ENCODE peak calls at places on chromosome 4, in eight cellular contexts. One of them, this sample, is unnamed.

GRCh38 chr4:3305610-3306371 is 13.0 kb downstream of the RGS12 start:
- DNase-seq in SK-N-SH: no peak
- DNase-seq in HCT116: no peak
- DNase-seq in K562: peak; percentile 41
- DNase-seq in WTC11: peak; percentile 8
- DNase-seq in A549: no peak
- DNase-seq in GM12878: no peak
- DNase-seq in endothelial cell of umbilical vein: peak; percentile 95
- DNase-seq in this sample: peak; percentile 80

GRCh38 chr4:2867758-2868491 is 24.3 kb downstream of the ADD1 start:
- DNase-seq in endothelial cell of umbilical vein: peak; percentile 61
- DNase-seq in A549: no peak
- DNase-seq in GM12878: no peak
- DNase-seq in SK-N-SH: peak; percentile 58
- DNase-seq in HCT116: no peak
- DNase-seq in WTC11: no peak
- DNase-seq in K562: peak; percentile 64
- DNase-seq in this sample: no peak

GRCh38 chr4:169741569-169741968 is 16.2 kb downstream of the HPF1 start:
- DNase-seq in SK-N-SH: no peak
- DNase-seq in GM12878: no peak
- DNase-seq in endothelial cell of umbilical vein: no peak
- DNase-seq in WTC11: no peak
- DNase-seq in A549: no peak
- DNase-seq in HCT116: no peak
- DNase-seq in K562: no peak
- DNase-seq in this sample: peak; percentile 17

GRCh38 chr4:10581022-10581421 is 103.5 kb downstream of the CLNK start:
- DNase-seq in GM12878: no peak
- DNase-seq in K562: no peak
- DNase-seq in WTC11: no peak
- DNase-seq in SK-N-SH: no peak
- DNase-seq in A549: no peak
- DNase-seq in endothelial cell of umbilical vein: no peak
- DNase-seq in HCT116: no peak
- DNase-seq in this sample: no peak

GRCh38 chr4:139030614-139031235 is 15.1 kb downstream of the NOCT start:
- DNase-seq in K562: peak; percentile 56
- DNase-seq in endothelial cell of umbilical vein: peak; percentile 84
- DNase-seq in A549: peak; percentile 72
- DNase-seq in HCT116: peak; percentile 61
- DNase-seq in SK-N-SH: peak; percentile 67
- DNase-seq in GM12878: peak; percentile 61
- DNase-seq in WTC11: peak; percentile 75
- DNase-seq in this sample: peak; percentile 82

GRCh38 chr4:46804781-46805413 is 104.1 kb downstream of the COX7B2 start:
- DNase-seq in SK-N-SH: no peak
- DNase-seq in K562: no peak
- DNase-seq in A549: no peak
- DNase-seq in GM12878: no peak
- DNase-seq in endothelial cell of umbilical vein: no peak
- DNase-seq in HCT116: no peak
- DNase-seq in WTC11: no peak
- DNase-seq in this sample: no peak

GRCh38 chr4:88533937-88534750 is 10.6 kb upstream of the PYURF start:
- DNase-seq in HCT116: no peak
- DNase-seq in WTC11: no peak
- DNase-seq in K562: no peak
- DNase-seq in endothelial cell of umbilical vein: peak; percentile 83
- DNase-seq in SK-N-SH: no peak
- DNase-seq in A549: no peak
- DNase-seq in GM12878: no peak
- DNase-seq in this sample: no peak

GRCh38 chr4:170420255-170420693 is 330.5 kb upstream of the AADAT start:
- DNase-seq in endothelial cell of umbilical vein: no peak
- DNase-seq in GM12878: peak; percentile 62
- DNase-seq in HCT116: no peak
- DNase-seq in K562: no peak
- DNase-seq in WTC11: no peak
- DNase-seq in A549: no peak
- DNase-seq in SK-N-SH: no peak
- DNase-seq in this sample: peak; percentile 78

GRCh38 chr4:100880012-100880411 is 362.2 kb upstream of the EMCN start:
- DNase-seq in WTC11: no peak
- DNase-seq in GM12878: no peak
- DNase-seq in HCT116: no peak
- DNase-seq in K562: no peak
- DNase-seq in SK-N-SH: no peak
- DNase-seq in A549: no peak
- DNase-seq in endothelial cell of umbilical vein: peak; percentile 43
- DNase-seq in this sample: no peak

GRCh38 chr4:22237846-22238513 is 277.9 kb downstream of the ADGRA3 start:
- DNase-seq in A549: no peak
- DNase-seq in GM12878: no peak
- DNase-seq in endothelial cell of umbilical vein: no peak
- DNase-seq in K562: no peak
- DNase-seq in SK-N-SH: no peak
- DNase-seq in WTC11: no peak
- DNase-seq in HCT116: no peak
- DNase-seq in this sample: no peak

GRCh38 chr4:153151535-153152452 is 52.4 kb upstream of the TRIM2 start:
- DNase-seq in GM12878: no peak
- DNase-seq in HCT116: no peak
- DNase-seq in SK-N-SH: peak; percentile 39
- DNase-seq in endothelial cell of umbilical vein: peak; percentile 13
- DNase-seq in A549: peak; percentile 25
- DNase-seq in WTC11: peak; percentile 94
- DNase-seq in K562: peak; percentile 36
- DNase-seq in this sample: peak; percentile 71

GRCh38 chr4:121358473-121358872 is 22.3 kb downstream of the QRFPR start:
- DNase-seq in K562: no peak
- DNase-seq in A549: no peak
- DNase-seq in endothelial cell of umbilical vein: no peak
- DNase-seq in HCT116: peak; percentile 7
- DNase-seq in WTC11: no peak
- DNase-seq in SK-N-SH: no peak
- DNase-seq in GM12878: no peak
- DNase-seq in this sample: peak; percentile 78

GRCh38 chr4:140743194-140743931 is 12.8 kb downstream of the TBC1D9 start:
- DNase-seq in endothelial cell of umbilical vein: peak; percentile 59
- DNase-seq in K562: no peak
- DNase-seq in A549: peak; percentile 25
- DNase-seq in HCT116: no peak
- DNase-seq in GM12878: peak; percentile 58
- DNase-seq in WTC11: no peak
- DNase-seq in SK-N-SH: peak; percentile 12
- DNase-seq in this sample: no peak

GRCh38 chr4:41957634-41958033 is 22.4 kb downstream of the TMEM33 start:
- DNase-seq in WTC11: no peak
- DNase-seq in HCT116: peak; percentile 24
- DNase-seq in K562: peak; percentile 38
- DNase-seq in A549: peak; percentile 35
- DNase-seq in SK-N-SH: peak; percentile 41
- DNase-seq in GM12878: peak; percentile 20
- DNase-seq in endothelial cell of umbilical vein: peak; percentile 31
- DNase-seq in this sample: peak; percentile 73

GRCh38 chr4:7335363-7336066 is 99.2 kb downstream of the PSAPL1 start:
- DNase-seq in HCT116: peak; percentile 42
- DNase-seq in SK-N-SH: peak; percentile 83
- DNase-seq in endothelial cell of umbilical vein: peak; percentile 27
- DNase-seq in A549: peak; percentile 58
- DNase-seq in GM12878: peak; percentile 1
- DNase-seq in WTC11: peak; percentile 91
- DNase-seq in K562: peak; percentile 73
- DNase-seq in this sample: peak; percentile 71

GRCh38 chr4:101967697-101968346 is 177.3 kb downstream of the BANK1 start:
- DNase-seq in WTC11: no peak
- DNase-seq in endothelial cell of umbilical vein: no peak
- DNase-seq in K562: no peak
- DNase-seq in SK-N-SH: no peak
- DNase-seq in A549: peak; percentile 73
- DNase-seq in GM12878: no peak
- DNase-seq in HCT116: no peak
- DNase-seq in this sample: no peak

GRCh38 chr4:74758521-74758920 is 35.8 kb downstream of the BTC start:
- DNase-seq in HCT116: no peak
- DNase-seq in A549: no peak
- DNase-seq in GM12878: no peak
- DNase-seq in SK-N-SH: no peak
- DNase-seq in K562: no peak
- DNase-seq in endothelial cell of umbilical vein: no peak
- DNase-seq in WTC11: no peak
- DNase-seq in this sample: no peak

GRCh38 chr4:174592985-174593335 is 70.7 kb upstream of the HPGD start:
- DNase-seq in K562: no peak
- DNase-seq in GM12878: no peak
- DNase-seq in endothelial cell of umbilical vein: no peak
- DNase-seq in HCT116: no peak
- DNase-seq in SK-N-SH: no peak
- DNase-seq in WTC11: no peak
- DNase-seq in A549: peak; percentile 14
- DNase-seq in this sample: peak; percentile 63

GRCh38 chr4:41693629-41694028 is 54.9 kb downstream of the PHOX2B start:
- DNase-seq in A549: peak; percentile 45
- DNase-seq in SK-N-SH: peak; percentile 27
- DNase-seq in HCT116: no peak
- DNase-seq in GM12878: no peak
- DNase-seq in WTC11: no peak
- DNase-seq in K562: no peak
- DNase-seq in endothelial cell of umbilical vein: peak; percentile 38
- DNase-seq in this sample: peak; percentile 57

GRCh38 chr4:15587649-15588048 is 67.5 kb downstream of the FBXL5 start:
- DNase-seq in K562: no peak
- DNase-seq in SK-N-SH: no peak
- DNase-seq in WTC11: no peak
- DNase-seq in endothelial cell of umbilical vein: no peak
- DNase-seq in GM12878: no peak
- DNase-seq in A549: no peak
- DNase-seq in HCT116: no peak
- DNase-seq in this sample: no peak

GRCh38 chr4:170022211-170022610 is 4.0 kb downstream of the MFAP3L start:
- DNase-seq in WTC11: no peak
- DNase-seq in K562: no peak
- DNase-seq in endothelial cell of umbilical vein: no peak
- DNase-seq in GM12878: no peak
- DNase-seq in SK-N-SH: no peak
- DNase-seq in HCT116: no peak
- DNase-seq in A549: no peak
- DNase-seq in this sample: no peak

DNA sequence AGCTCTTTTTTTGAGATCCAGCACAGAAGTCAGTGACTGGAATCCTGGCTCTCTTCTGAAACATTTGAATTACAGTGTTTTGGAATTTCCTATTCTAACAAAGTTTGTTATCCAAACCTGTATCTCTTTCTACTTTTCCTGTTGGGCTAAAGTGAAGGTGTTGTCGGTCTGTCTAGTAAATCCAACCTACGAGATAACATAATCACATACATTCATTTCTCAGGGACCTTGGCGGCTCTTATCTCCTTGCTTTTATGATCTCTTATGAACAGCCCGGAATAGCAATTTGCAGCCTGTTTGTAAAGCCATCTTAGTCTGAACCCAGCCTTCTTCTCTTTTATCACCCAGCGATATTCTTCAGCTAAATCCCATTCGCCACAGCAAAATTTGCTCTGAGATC is 14.5 kb downstream of the PPARGC1A start:
- DNase-seq in K562: no peak
- DNase-seq in SK-N-SH: no peak
- DNase-seq in HCT116: no peak
- DNase-seq in endothelial cell of umbilical vein: no peak
- DNase-seq in WTC11: no peak
- DNase-seq in GM12878: no peak
- DNase-seq in A549: no peak
- DNase-seq in this sample: no peak
- TF ChIP-seq MAX in K562: no peak
- TF ChIP-seq MAX in SK-N-SH: no peak
- TF ChIP-seq MAX in HCT116: no peak
- TF ChIP-seq MAX in endothelial cell of umbilical vein: no peak
- TF ChIP-seq MAX in WTC11: no peak
- TF ChIP-seq MAX in GM12878: no peak
- TF ChIP-seq MAX in A549: no peak
- TF ChIP-seq MAX in this sample: no peak

GRCh38 chr4:28225005-28225404 is 1364.4 kb downstream of the STIM2 start:
- DNase-seq in GM12878: no peak
- DNase-seq in HCT116: peak; percentile 8
- DNase-seq in K562: no peak
- DNase-seq in WTC11: peak; percentile 24
- DNase-seq in SK-N-SH: no peak
- DNase-seq in endothelial cell of umbilical vein: peak; percentile 57
- DNase-seq in A549: peak; percentile 60
- DNase-seq in this sample: peak; percentile 33
- TF ChIP-seq MAX in GM12878: no peak
- TF ChIP-seq MAX in HCT116: no peak
- TF ChIP-seq MAX in K562: no peak
- TF ChIP-seq MAX in WTC11: no peak
- TF ChIP-seq MAX in SK-N-SH: no peak
- TF ChIP-seq MAX in endothelial cell of umbilical vein: no peak
- TF ChIP-seq MAX in A549: no peak
- TF ChIP-seq MAX in this sample: no peak

DNA sequence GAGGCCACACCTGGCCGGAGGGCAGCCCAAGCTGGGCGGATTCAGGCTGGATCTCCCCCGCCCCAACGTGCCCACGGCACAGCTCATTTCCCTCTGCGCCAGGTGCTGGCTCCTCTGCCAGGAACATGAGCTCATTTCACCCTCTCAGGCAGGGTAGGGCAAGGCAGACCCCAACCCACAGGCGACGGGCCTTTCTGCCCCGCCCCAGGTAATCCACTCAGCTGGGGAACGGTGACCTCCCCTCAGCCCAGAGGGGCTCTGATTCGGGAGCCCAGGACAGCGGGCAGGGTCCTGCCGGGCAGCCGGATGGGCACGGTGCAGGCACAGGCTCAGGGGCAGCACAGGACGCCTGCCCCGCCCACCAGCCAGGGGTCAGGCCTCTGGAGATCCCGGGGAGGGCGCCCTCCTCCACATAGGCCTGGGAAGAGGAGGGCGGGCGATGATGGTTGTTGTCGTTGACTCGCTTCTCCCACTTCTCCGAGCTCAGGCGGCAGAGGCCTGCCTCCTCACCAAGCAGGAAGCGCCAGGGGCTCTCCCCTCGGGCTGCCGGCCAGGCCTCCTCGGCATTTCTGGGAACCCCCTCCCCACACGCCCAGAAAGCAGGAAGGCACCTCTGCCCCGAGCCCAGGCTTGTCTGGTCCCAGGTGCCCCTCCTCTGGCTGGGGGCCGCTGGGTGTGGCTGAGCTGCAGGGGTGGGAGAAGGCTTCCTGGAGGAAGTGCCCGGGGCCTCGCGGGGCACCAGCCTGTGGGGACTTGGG is 31.1 kb downstream of the TACC3 start:
- DNase-seq in WTC11: no peak
- DNase-seq in GM12878: no peak
- DNase-seq in HCT116: no peak
- DNase-seq in A549: no peak
- DNase-seq in K562: peak; percentile 59
- DNase-seq in SK-N-SH: no peak
- DNase-seq in endothelial cell of umbilical vein: peak; percentile 16
- DNase-seq in this sample: peak; percentile 77
- TF ChIP-seq MAX in WTC11: no peak
- TF ChIP-seq MAX in GM12878: no peak
- TF ChIP-seq MAX in HCT116: no peak
- TF ChIP-seq MAX in A549: no peak
- TF ChIP-seq MAX in K562: no peak
- TF ChIP-seq MAX in SK-N-SH: no peak
- TF ChIP-seq MAX in endothelial cell of umbilical vein: no peak
- TF ChIP-seq MAX in this sample: no peak

GRCh38 chr4:40686081-40686913 is 56.6 kb upstream of the RBM47 start:
- DNase-seq in A549: no peak
- DNase-seq in K562: no peak
- DNase-seq in GM12878: no peak
- DNase-seq in endothelial cell of umbilical vein: no peak
- DNase-seq in WTC11: no peak
- DNase-seq in HCT116: no peak
- DNase-seq in SK-N-SH: no peak
- DNase-seq in this sample: no peak
- TF ChIP-seq MAX in A549: no peak
- TF ChIP-seq MAX in K562: no peak
- TF ChIP-seq MAX in GM12878: no peak
- TF ChIP-seq MAX in endothelial cell of umbilical vein: no peak
- TF ChIP-seq MAX in WTC11: no peak
- TF ChIP-seq MAX in HCT116: no peak
- TF ChIP-seq MAX in SK-N-SH: no peak
- TF ChIP-seq MAX in this sample: no peak

This sample was measured in NB4.